ENCODE peak calls at places on chromosomes 11 and 22, in ten cellular contexts. J, K, M, U, L, N, W, Y, F and H are unnamed samples.

GRCh38 chr22:45344339-45344738 is 34.6 kb downstream of the FAM118A start:
- DNase-seq in L (peak; percentile 71), N (no peak), W (no peak), F (no peak), J (no peak), K (no peak), U (peak; percentile 28), Y (no peak), M (no peak), H (peak; percentile 31)

GRCh38 chr11:106160494-106160893 is 83.0 kb downstream of the AASDHPPT start:
- DNase-seq in N (no peak), J (no peak), W (no peak), F (no peak), L (peak; percentile 5), U (no peak), Y (no peak), M (no peak), K (no peak), H (no peak)

GRCh38 chr11:121466063-121466794 is 13.5 kb upstream of the SORL1-AS1 start:
- DNase-seq in F (peak; percentile 97), M (peak; percentile 84), J (peak; percentile 86), Y (no peak), L (peak; percentile 87), W (peak; percentile 93), N (peak; percentile 43), U (peak; percentile 97), K (peak; percentile 97), H (peak; percentile 89)

GRCh38 chr22:47098121-47098520 is 335.7 kb downstream of the TBC1D22A start:
- DNase-seq in W (no peak), L (no peak), U (no peak), M (no peak), K (no peak), F (no peak), J (no peak), Y (no peak), N (no peak), H (no peak)

GRCh38 chr22:41681616-41682015 is 7.1 kb downstream of the SNU13 start:
- DNase-seq in J (no peak), K (peak; percentile 43), N (no peak), M (no peak), L (peak; percentile 37), W (no peak), Y (no peak), F (no peak), U (no peak), H (no peak)

GRCh38 chr11:35418847-35419712 is at the start of gene SLC1A2:
- DNase-seq in J (no peak), K (peak; percentile 19), Y (no peak), N (no peak), F (no peak), L (peak; percentile 26), W (no peak), M (no peak), U (peak; percentile 41), H (peak; percentile 13)

GRCh38 chr11:85930879-85931366 is 75.7 kb downstream of the CCDC83 start:
- DNase-seq in W (no peak), F (no peak), U (peak; percentile 41), J (no peak), K (no peak), N (no peak), Y (no peak), M (no peak), L (no peak), H (no peak)

GRCh38 chr11:11306855-11307254 is 46.2 kb downstream of the CSNK2A3 start:
- DNase-seq in W (no peak), F (no peak), N (no peak), U (no peak), Y (no peak), J (no peak), L (peak; percentile 7), K (no peak), M (no peak), H (no peak)

GRCh38 chr11:6285019-6285418 is 25.4 kb downstream of the CCKBR start:
- DNase-seq in J (peak; percentile 29), N (no peak), M (no peak), Y (no peak), U (no peak), L (no peak), W (no peak), K (no peak), F (no peak), H (no peak)

GRCh38 chr11:103170865-103171264 is 61.6 kb downstream of the DYNC2H1 start:
- DNase-seq in M (no peak), N (no peak), F (no peak), U (no peak), W (no peak), L (peak; percentile 76), J (no peak), Y (no peak), K (peak; percentile 29), H (peak; percentile 72)

GRCh38 chr11:122751298-122752070 is 86.8 kb upstream of the CRTAM start:
- DNase-seq in K (peak; percentile 25), U (no peak), J (no peak), Y (no peak), F (no peak), N (no peak), M (peak; percentile 62), L (peak; percentile 58), W (no peak), H (no peak)

GRCh38 chr22:50186789-50187523 is 1.2 kb downstream of the TRABD start:
- DNase-seq in W (no peak), L (peak; percentile 35), N (no peak), U (peak; percentile 52), K (peak; percentile 32), F (peak; percentile 81), Y (no peak), M (no peak), J (peak; percentile 44), H (peak; percentile 37)

GRCh38 chr22:40036591-40037225 is 42.0 kb downstream of the FAM83F start:
- DNase-seq in M (peak; percentile 55), Y (no peak), L (peak; percentile 88), U (peak; percentile 84), N (no peak), K (peak; percentile 75), W (peak; percentile 62), F (peak; percentile 43), J (peak; percentile 62), H (peak; percentile 86)

GRCh38 chr11:67523556-67524479 is 572 bp upstream of the CABP2 start:
- DNase-seq in L (no peak), Y (no peak), K (no peak), J (no peak), M (no peak), F (no peak), U (no peak), W (no peak), N (no peak), H (no peak)

GRCh38 chr11:134237557-134237922 is 13.1 kb downstream of the VPS26B start:
- DNase-seq in N (no peak), J (no peak), W (no peak), F (no peak), U (no peak), Y (no peak), L (no peak), M (no peak), K (no peak), H (no peak)

GRCh38 chr11:8080674-8081590 is at the start of gene TUB:
- DNase-seq in U (peak; percentile 67), J (no peak), K (peak; percentile 21), M (no peak), L (no peak), W (no peak), N (no peak), Y (no peak), F (no peak), H (no peak)

GRCh38 chr22:38882972-38883622 is 11.1 kb upstream of the CBX6 start:
- DNase-seq in J (no peak), Y (no peak), M (no peak), F (no peak), K (peak; percentile 51), L (no peak), N (no peak), W (no peak), U (no peak), H (no peak)

GRCh38 chr22:35736701-35737100 is 19.0 kb downstream of the APOL5 start:
- DNase-seq in W (no peak), F (no peak), Y (no peak), U (no peak), L (no peak), K (no peak), M (no peak), J (no peak), N (no peak), H (no peak)

GRCh38 chr22:35739076-35739475 is 21.4 kb downstream of the APOL5 start:
- DNase-seq in N (no peak), F (no peak), M (no peak), W (no peak), J (no peak), Y (no peak), K (no peak), L (no peak), U (no peak), H (no peak)

GRCh38 chr22:35740616-35741015 is 22.9 kb downstream of the APOL5 start:
- DNase-seq in L (no peak), K (no peak), J (no peak), N (no peak), U (no peak), M (no peak), F (no peak), Y (no peak), W (no peak), H (no peak)

GRCh38 chr22:35742342-35743100 is 24.8 kb downstream of the APOL5 start:
- DNase-seq in M (peak; percentile 83), U (no peak), W (peak; percentile 73), L (peak; percentile 82), Y (no peak), F (no peak), N (no peak), J (no peak), K (peak; percentile 69), H (peak; percentile 68)

GRCh38 chr22:35739642-35740041 is 22.0 kb downstream of the APOL5 start:
- DNase-seq in K (no peak), L (no peak), J (no peak), F (no peak), N (no peak), W (no peak), U (no peak), M (no peak), Y (no peak), H (no peak)
- TF ChIP-seq CTCF in K (no peak), L (peak; percentile 44), J (no peak), F (no peak), N (peak; percentile 19), W (peak; percentile 38), U (peak; percentile 6), M (peak; percentile 42), Y (peak; percentile 33), H (peak; percentile 29)

GRCh38 chr11:2270322-2271076 is at the start of gene ASCL2:
- DNase-seq in F (peak; percentile 33), Y (no peak), U (peak; percentile 27), M (no peak), L (no peak), K (peak; percentile 21), J (no peak), W (no peak), N (no peak), H (no peak)
- H3K4me3 ChIP-seq in F (peak within 1 kb of the TSS; percentile 30), Y (peak within 1 kb of the TSS; percentile 51), U (peak within 1 kb of the TSS; percentile 52), M (no peak within 1 kb of the TSS), L (no peak within 1 kb of the TSS), K (peak within 1 kb of the TSS; percentile 44), J (peak within 1 kb of the TSS; percentile 19), W (peak within 1 kb of the TSS; percentile 56), N (peak within 1 kb of the TSS; percentile 58), H (no peak within 1 kb of the TSS)

GRCh38 chr22:36853407-36854099 is 7.3 kb upstream of the NCF4 start:
- DNase-seq in K (peak; percentile 35), M (no peak), W (peak; percentile 40), U (peak; percentile 52), N (no peak), Y (peak; percentile 40), J (peak; percentile 47), F (peak; percentile 75), L (peak; percentile 83), H (peak; percentile 57)
- TF ChIP-seq CTCF in K (peak; percentile 57), M (peak; percentile 58), W (peak; percentile 85), U (peak; percentile 45), N (no peak), Y (peak; percentile 63), J (no peak), F (peak; percentile 35), L (peak; percentile 92), H (peak; percentile 74)

GRCh38 chr11:43825217-43825816 is 55.3 kb upstream of the ALKBH3 start:
- DNase-seq in U (peak; percentile 58), F (peak; percentile 19), L (peak; percentile 70), J (peak; percentile 19), W (peak; percentile 31), N (no peak), Y (no peak), K (peak; percentile 57), M (peak; percentile 18), H (peak; percentile 54)
- H3K4me3 ChIP-seq in U (no peak overlapping the region), F (no peak overlapping the region), L (no peak overlapping the region), J (no peak overlapping the region), W (no peak overlapping the region), N (no peak overlapping the region), Y (no peak overlapping the region), K (no peak overlapping the region), M (no peak overlapping the region), H (no peak overlapping the region)